ENCODE peak calls at places on chromosomes 16 and 17, in five cellular contexts. One of them, this sample, is unnamed.

GRCh38 chr17:78250891-78251772 is 19.7 kb downstream of the TMEM235 start:
- DNase-seq in progenitor cell of endocrine pancreas: peak; percentile 87
- DNase-seq in stimulated activated CD4-positive, alpha-beta T cell treated with anti-CD3 and anti-CD28 coated beads, Interleukin-2, amount 100 ng/mL, for 48 hours: peak; percentile 90
- DNase-seq in foreskin fibroblast: peak; percentile 76
- DNase-seq in activated T-cell treated with anti-CD3 and anti-CD28 coated beads, Interleukin-2, amount 50 U/mL, for 72 hours: peak; percentile 90
- DNase-seq in this sample: peak; percentile 91

GRCh38 chr17:52721932-52722331 is 563.4 kb upstream of the CA10 start:
- DNase-seq in progenitor cell of endocrine pancreas: no peak
- DNase-seq in stimulated activated CD4-positive, alpha-beta T cell treated with anti-CD3 and anti-CD28 coated beads, Interleukin-2, amount 100 ng/mL, for 48 hours: no peak
- DNase-seq in foreskin fibroblast: no peak
- DNase-seq in activated T-cell treated with anti-CD3 and anti-CD28 coated beads, Interleukin-2, amount 50 U/mL, for 72 hours: no peak
- DNase-seq in this sample: no peak

GRCh38 chr16:3444032-3444388 is 530 bp downstream of the NAA60 start:
- DNase-seq in progenitor cell of endocrine pancreas: no peak
- DNase-seq in stimulated activated CD4-positive, alpha-beta T cell treated with anti-CD3 and anti-CD28 coated beads, Interleukin-2, amount 100 ng/mL, for 48 hours: peak; percentile 27
- DNase-seq in foreskin fibroblast: peak; percentile 66
- DNase-seq in activated T-cell treated with anti-CD3 and anti-CD28 coated beads, Interleukin-2, amount 50 U/mL, for 72 hours: peak; percentile 60
- DNase-seq in this sample: peak; percentile 80

GRCh38 chr17:4522661-4523060 is 24.0 kb downstream of the SPNS2 start:
- DNase-seq in progenitor cell of endocrine pancreas: no peak
- DNase-seq in stimulated activated CD4-positive, alpha-beta T cell treated with anti-CD3 and anti-CD28 coated beads, Interleukin-2, amount 100 ng/mL, for 48 hours: no peak
- DNase-seq in foreskin fibroblast: no peak
- DNase-seq in activated T-cell treated with anti-CD3 and anti-CD28 coated beads, Interleukin-2, amount 50 U/mL, for 72 hours: no peak
- DNase-seq in this sample: no peak

GRCh38 chr17:75995385-75995925 is 5.2 kb upstream of the CDK3 start:
- DNase-seq in progenitor cell of endocrine pancreas: no peak
- DNase-seq in stimulated activated CD4-positive, alpha-beta T cell treated with anti-CD3 and anti-CD28 coated beads, Interleukin-2, amount 100 ng/mL, for 48 hours: no peak
- DNase-seq in foreskin fibroblast: no peak
- DNase-seq in activated T-cell treated with anti-CD3 and anti-CD28 coated beads, Interleukin-2, amount 50 U/mL, for 72 hours: no peak
- DNase-seq in this sample: no peak

GRCh38 chr17:75652341-75652740 is 14.6 kb downstream of the RECQL5 start:
- DNase-seq in progenitor cell of endocrine pancreas: no peak
- DNase-seq in stimulated activated CD4-positive, alpha-beta T cell treated with anti-CD3 and anti-CD28 coated beads, Interleukin-2, amount 100 ng/mL, for 48 hours: no peak
- DNase-seq in foreskin fibroblast: no peak
- DNase-seq in activated T-cell treated with anti-CD3 and anti-CD28 coated beads, Interleukin-2, amount 50 U/mL, for 72 hours: no peak
- DNase-seq in this sample: no peak

GRCh38 chr17:76473541-76473985 is 6.2 kb downstream of the AANAT start:
- DNase-seq in progenitor cell of endocrine pancreas: no peak
- DNase-seq in stimulated activated CD4-positive, alpha-beta T cell treated with anti-CD3 and anti-CD28 coated beads, Interleukin-2, amount 100 ng/mL, for 48 hours: no peak
- DNase-seq in foreskin fibroblast: no peak
- DNase-seq in activated T-cell treated with anti-CD3 and anti-CD28 coated beads, Interleukin-2, amount 50 U/mL, for 72 hours: no peak
- DNase-seq in this sample: peak; percentile 26

GRCh38 chr17:27247071-27247957 is 46.6 kb upstream of the WSB1 start:
- DNase-seq in progenitor cell of endocrine pancreas: no peak
- DNase-seq in stimulated activated CD4-positive, alpha-beta T cell treated with anti-CD3 and anti-CD28 coated beads, Interleukin-2, amount 100 ng/mL, for 48 hours: no peak
- DNase-seq in foreskin fibroblast: peak; percentile 81
- DNase-seq in activated T-cell treated with anti-CD3 and anti-CD28 coated beads, Interleukin-2, amount 50 U/mL, for 72 hours: no peak
- DNase-seq in this sample: peak; percentile 99

GRCh38 chr17:82623707-82624106 is 24.5 kb downstream of the WDR45B start:
- DNase-seq in progenitor cell of endocrine pancreas: no peak
- DNase-seq in stimulated activated CD4-positive, alpha-beta T cell treated with anti-CD3 and anti-CD28 coated beads, Interleukin-2, amount 100 ng/mL, for 48 hours: no peak
- DNase-seq in foreskin fibroblast: no peak
- DNase-seq in activated T-cell treated with anti-CD3 and anti-CD28 coated beads, Interleukin-2, amount 50 U/mL, for 72 hours: no peak
- DNase-seq in this sample: no peak

GRCh38 chr16:28133666-28134065 is 70.2 kb upstream of the GSG1L start:
- DNase-seq in progenitor cell of endocrine pancreas: no peak
- DNase-seq in stimulated activated CD4-positive, alpha-beta T cell treated with anti-CD3 and anti-CD28 coated beads, Interleukin-2, amount 100 ng/mL, for 48 hours: no peak
- DNase-seq in foreskin fibroblast: no peak
- DNase-seq in activated T-cell treated with anti-CD3 and anti-CD28 coated beads, Interleukin-2, amount 50 U/mL, for 72 hours: no peak
- DNase-seq in this sample: no peak

GRCh38 chr17:44122825-44123355 is 551 bp downstream of the HDAC5 start:
- DNase-seq in progenitor cell of endocrine pancreas: no peak
- DNase-seq in stimulated activated CD4-positive, alpha-beta T cell treated with anti-CD3 and anti-CD28 coated beads, Interleukin-2, amount 100 ng/mL, for 48 hours: no peak
- DNase-seq in foreskin fibroblast: no peak
- DNase-seq in activated T-cell treated with anti-CD3 and anti-CD28 coated beads, Interleukin-2, amount 50 U/mL, for 72 hours: peak; percentile 33
- DNase-seq in this sample: no peak

GRCh38 chr16:3646348-3646920 is 8.1 kb upstream of the DNASE1 start:
- DNase-seq in progenitor cell of endocrine pancreas: no peak
- DNase-seq in stimulated activated CD4-positive, alpha-beta T cell treated with anti-CD3 and anti-CD28 coated beads, Interleukin-2, amount 100 ng/mL, for 48 hours: no peak
- DNase-seq in foreskin fibroblast: no peak
- DNase-seq in activated T-cell treated with anti-CD3 and anti-CD28 coated beads, Interleukin-2, amount 50 U/mL, for 72 hours: no peak
- DNase-seq in this sample: peak; percentile 31

GRCh38 chr16:30374538-30374937 is at the start of gene MYL11:
- DNase-seq in progenitor cell of endocrine pancreas: no peak
- DNase-seq in stimulated activated CD4-positive, alpha-beta T cell treated with anti-CD3 and anti-CD28 coated beads, Interleukin-2, amount 100 ng/mL, for 48 hours: no peak
- DNase-seq in foreskin fibroblast: no peak
- DNase-seq in activated T-cell treated with anti-CD3 and anti-CD28 coated beads, Interleukin-2, amount 50 U/mL, for 72 hours: no peak
- DNase-seq in this sample: no peak

GRCh38 chr16:86428729-86429472 is 81.4 kb upstream of the FOXF1 start:
- DNase-seq in progenitor cell of endocrine pancreas: no peak
- DNase-seq in stimulated activated CD4-positive, alpha-beta T cell treated with anti-CD3 and anti-CD28 coated beads, Interleukin-2, amount 100 ng/mL, for 48 hours: no peak
- DNase-seq in foreskin fibroblast: no peak
- DNase-seq in activated T-cell treated with anti-CD3 and anti-CD28 coated beads, Interleukin-2, amount 50 U/mL, for 72 hours: no peak
- DNase-seq in this sample: peak; percentile 12

GRCh38 chr17:17242246-17242645 is 5.3 kb upstream of the FLCN start:
- DNase-seq in progenitor cell of endocrine pancreas: no peak
- DNase-seq in stimulated activated CD4-positive, alpha-beta T cell treated with anti-CD3 and anti-CD28 coated beads, Interleukin-2, amount 100 ng/mL, for 48 hours: no peak
- DNase-seq in foreskin fibroblast: no peak
- DNase-seq in activated T-cell treated with anti-CD3 and anti-CD28 coated beads, Interleukin-2, amount 50 U/mL, for 72 hours: no peak
- DNase-seq in this sample: no peak

GRCh38 chr17:32742686-32743538 is 134.0 kb downstream of the MYO1D start:
- DNase-seq in progenitor cell of endocrine pancreas: no peak
- DNase-seq in stimulated activated CD4-positive, alpha-beta T cell treated with anti-CD3 and anti-CD28 coated beads, Interleukin-2, amount 100 ng/mL, for 48 hours: no peak
- DNase-seq in foreskin fibroblast: no peak
- DNase-seq in activated T-cell treated with anti-CD3 and anti-CD28 coated beads, Interleukin-2, amount 50 U/mL, for 72 hours: no peak
- DNase-seq in this sample: no peak

GRCh38 chr17:41534899-41535546 is 6.9 kb upstream of the KRT19 start:
- DNase-seq in progenitor cell of endocrine pancreas: no peak
- DNase-seq in stimulated activated CD4-positive, alpha-beta T cell treated with anti-CD3 and anti-CD28 coated beads, Interleukin-2, amount 100 ng/mL, for 48 hours: no peak
- DNase-seq in foreskin fibroblast: no peak
- DNase-seq in activated T-cell treated with anti-CD3 and anti-CD28 coated beads, Interleukin-2, amount 50 U/mL, for 72 hours: no peak
- DNase-seq in this sample: no peak

GRCh38 chr17:42342242-42343008 is 45.8 kb downstream of the STAT3 start:
- DNase-seq in progenitor cell of endocrine pancreas: no peak
- DNase-seq in stimulated activated CD4-positive, alpha-beta T cell treated with anti-CD3 and anti-CD28 coated beads, Interleukin-2, amount 100 ng/mL, for 48 hours: no peak
- DNase-seq in foreskin fibroblast: peak; percentile 65
- DNase-seq in activated T-cell treated with anti-CD3 and anti-CD28 coated beads, Interleukin-2, amount 50 U/mL, for 72 hours: peak; percentile 84
- DNase-seq in this sample: peak; percentile 85

GRCh38 chr17:69060835-69061234 is at the start of gene ABCA9:
- DNase-seq in progenitor cell of endocrine pancreas: no peak
- DNase-seq in stimulated activated CD4-positive, alpha-beta T cell treated with anti-CD3 and anti-CD28 coated beads, Interleukin-2, amount 100 ng/mL, for 48 hours: no peak
- DNase-seq in foreskin fibroblast: peak; percentile 41
- DNase-seq in activated T-cell treated with anti-CD3 and anti-CD28 coated beads, Interleukin-2, amount 50 U/mL, for 72 hours: no peak
- DNase-seq in this sample: peak; percentile 96